ENCODE peak calls at places on chromosome 17, in five cellular contexts. A is MG63; C is effector memory CD4-positive, alpha-beta T cell; Q is neuronal stem cell; L is cardiac muscle cell. F is an unnamed sample.
A peak's percentile ranks its signal among the peaks of the same experiment; 100 is the strongest.

GRCh38 chr17:46922804-46923635 is at the start of gene GOSR2:
- DNase-seq in A (peak; percentile 92), C (peak; percentile 57), Q (peak; percentile 87), L (peak; percentile 92), F (peak; percentile 100)

GRCh38 chr17:48490391-48491026 is 40.3 kb downstream of the HOXB1 start:
- DNase-seq in A (no peak), C (no peak), Q (no peak), L (no peak), F (no peak)

GRCh38 chr17:18321309-18321708 is 6.2 kb downstream of the SMCR8 start:
- DNase-seq in A (no peak), C (no peak), Q (no peak), L (peak; percentile 43), F (no peak)

GRCh38 chr17:2853111-2853721 is 57.0 kb downstream of the RAP1GAP2 start:
- DNase-seq in A (peak; percentile 43), C (no peak), Q (no peak), L (peak; percentile 50), F (peak; percentile 24)

GRCh38 chr17:58005031-58005727 is 1.9 kb downstream of the SRSF1 start:
- DNase-seq in A (peak; percentile 15), C (no peak), Q (no peak), L (no peak), F (no peak)

GRCh38 chr17:41160648-41161047 is at the start of gene KRTAP4-4:
- DNase-seq in A (no peak), C (no peak), Q (no peak), L (no peak), F (no peak)

GRCh38 chr17:61216066-61216465 is 183.6 kb upstream of the TBX2 start:
- DNase-seq in A (no peak), C (no peak), Q (no peak), L (no peak), F (no peak)

GRCh38 chr17:81491193-81491592 is 21.4 kb downstream of the ACTG1 start:
- DNase-seq in A (no peak), C (no peak), Q (no peak), L (no peak), F (peak; percentile 82)

GRCh38 chr17:48970224-48970623 is 1.8 kb upstream of the GIP start:
- DNase-seq in A (no peak), C (no peak), Q (no peak), L (peak; percentile 72), F (no peak)

GRCh38 chr17:41163828-41164227 is 3.3 kb upstream of the KRTAP4-4 start:
- DNase-seq in A (no peak), C (no peak), Q (no peak), L (no peak), F (no peak)

GRCh38 chr17:11293480-11293879 is 52.5 kb downstream of the SHISA6 start:
- DNase-seq in A (no peak), C (no peak), Q (no peak), L (no peak), F (no peak)

GRCh38 chr17:67959510-67959909 is 36.8 kb downstream of the C17orf58 start:
- DNase-seq in A (no peak), C (no peak), Q (no peak), L (no peak), F (no peak)

GRCh38 chr17:8476741-8477140 is 41.1 kb downstream of the NDEL1 start:
- DNase-seq in A (no peak), C (no peak), Q (no peak), L (no peak), F (no peak)

GRCh38 chr17:8480011-8480976 is 44.6 kb downstream of the NDEL1 start:
- DNase-seq in A (no peak), C (no peak), Q (no peak), L (no peak), F (no peak)

GRCh38 chr17:8475820-8476219 is 40.1 kb downstream of the NDEL1 start:
- DNase-seq in A (no peak), C (no peak), Q (no peak), L (no peak), F (no peak)

GRCh38 chr17:8479431-8479947 is 43.8 kb downstream of the NDEL1 start:
- DNase-seq in A (peak; percentile 89), C (no peak), Q (no peak), L (peak; percentile 90), F (no peak)

GRCh38 chr17:8477653-8478441 is 42.2 kb downstream of the NDEL1 start:
- DNase-seq in A (no peak), C (no peak), Q (no peak), L (no peak), F (no peak)
- H3K36me3 ChIP-seq in A (peaks cover 89% of the 10 kb centered on the region), C (peaks cover 42% of the 10 kb centered on the region), Q (peaks cover 76% of the 10 kb centered on the region), L (peaks cover 79% of the 10 kb centered on the region), F (peaks cover 99% of the 10 kb centered on the region)

GRCh38 chr17:78174332-78174869 is 6.0 kb downstream of the SYNGR2 start:
- DNase-seq in A (no peak), C (no peak), Q (no peak), L (no peak), F (no peak)
- H3K36me3 ChIP-seq in A (peaks cover 71% of the 10 kb centered on the region), C (peaks cover 7% of the 10 kb centered on the region), Q (peaks cover 33% of the 10 kb centered on the region), L (peaks cover 6% of the 10 kb centered on the region), F (peaks cover 81% of the 10 kb centered on the region)

DNA sequence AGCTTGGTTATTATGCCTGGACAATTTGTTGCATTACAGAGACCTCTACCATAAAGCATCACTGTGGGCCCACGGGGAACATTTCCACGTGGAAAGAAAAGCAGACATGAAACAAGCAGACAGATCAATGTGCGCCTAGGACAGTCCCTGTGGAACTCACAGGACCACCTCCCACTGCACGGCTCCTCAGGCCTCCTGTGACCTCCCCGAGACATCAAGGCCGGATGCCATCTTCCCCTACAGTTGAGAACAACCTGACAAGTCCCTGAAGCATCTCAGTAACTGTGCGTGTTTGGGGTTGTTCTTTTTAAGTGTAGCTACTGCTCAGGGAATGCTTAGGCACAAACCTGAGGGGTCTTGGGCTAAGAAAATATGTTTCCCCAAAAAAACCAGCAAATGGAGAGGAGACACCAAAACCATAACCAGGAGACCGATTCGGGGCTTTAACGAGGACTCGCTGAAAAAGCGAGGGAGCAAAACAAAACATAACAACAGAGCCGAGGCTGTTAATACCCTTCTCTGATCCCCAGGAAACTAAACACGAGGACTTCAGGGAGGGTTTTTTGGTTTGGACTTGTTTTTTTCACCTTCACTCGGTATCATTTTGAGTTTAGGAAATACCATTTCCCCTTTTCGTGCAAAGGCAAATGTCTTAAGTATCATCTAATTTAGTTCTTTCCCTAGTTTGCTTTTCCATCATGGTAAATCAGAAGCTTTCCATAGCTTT is 87.1 kb downstream of the CYTH1 start:
- DNase-seq in A (no peak), C (no peak), Q (no peak), L (no peak), F (no peak)
- H3K36me3 ChIP-seq in A (no peaks in the 10 kb centered on the region), C (peaks cover 94% of the 10 kb centered on the region), Q (peaks cover 15% of the 10 kb centered on the region), L (peaks cover 16% of the 10 kb centered on the region), F (peaks cover 18% of the 10 kb centered on the region)

DNA sequence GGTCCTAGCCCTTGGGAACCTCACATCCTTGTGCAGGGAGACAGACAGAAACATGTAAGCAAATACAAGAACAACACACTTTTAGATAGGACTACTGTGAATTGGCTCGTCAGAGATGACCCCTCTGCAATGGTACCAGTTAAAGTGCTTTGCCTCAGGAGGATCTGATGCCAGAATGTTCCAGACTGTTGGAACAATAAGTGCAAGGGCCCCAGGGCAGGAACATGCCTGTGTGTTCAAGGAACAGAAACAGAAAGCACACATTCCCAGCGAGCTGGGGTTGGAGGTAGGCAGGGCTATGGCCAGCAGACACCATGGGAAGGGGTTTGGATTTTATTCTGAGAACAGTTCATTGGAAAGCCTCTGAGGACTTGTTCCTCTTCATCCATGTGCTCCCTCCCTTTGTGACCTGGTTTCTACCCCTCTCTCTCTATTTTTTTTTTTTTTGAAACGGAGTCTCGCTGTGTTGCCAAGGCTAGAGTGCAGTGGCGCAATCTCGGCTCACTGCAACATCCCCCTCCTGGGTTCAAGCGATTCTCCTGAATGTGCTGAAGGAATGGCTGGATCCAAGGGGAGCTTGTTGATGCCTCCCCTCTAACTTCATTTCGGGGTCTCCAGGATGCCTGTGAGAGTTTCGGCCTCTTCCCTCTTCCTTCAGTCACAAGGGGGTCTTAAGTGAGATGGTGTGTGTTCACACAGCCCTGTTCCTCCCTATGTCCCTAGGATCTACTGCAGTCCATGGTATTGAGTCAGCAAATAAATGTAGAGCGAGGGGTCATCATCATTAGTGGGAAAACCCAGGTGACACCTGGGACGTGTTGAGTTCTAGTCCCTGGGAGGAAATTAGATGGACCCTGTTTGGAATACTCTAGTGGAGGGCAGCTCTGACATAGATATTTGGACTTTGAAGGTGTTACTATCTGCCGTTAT is 6.4 kb downstream of the STAT5A start:
- DNase-seq in A (no peak), C (no peak), Q (no peak), L (no peak), F (no peak)
- H3K36me3 ChIP-seq in A (no peaks in the 10 kb centered on the region), C (peaks cover 49% of the 10 kb centered on the region), Q (no peaks in the 10 kb centered on the region), L (no peaks in the 10 kb centered on the region), F (no peaks in the 10 kb centered on the region)

DNA sequence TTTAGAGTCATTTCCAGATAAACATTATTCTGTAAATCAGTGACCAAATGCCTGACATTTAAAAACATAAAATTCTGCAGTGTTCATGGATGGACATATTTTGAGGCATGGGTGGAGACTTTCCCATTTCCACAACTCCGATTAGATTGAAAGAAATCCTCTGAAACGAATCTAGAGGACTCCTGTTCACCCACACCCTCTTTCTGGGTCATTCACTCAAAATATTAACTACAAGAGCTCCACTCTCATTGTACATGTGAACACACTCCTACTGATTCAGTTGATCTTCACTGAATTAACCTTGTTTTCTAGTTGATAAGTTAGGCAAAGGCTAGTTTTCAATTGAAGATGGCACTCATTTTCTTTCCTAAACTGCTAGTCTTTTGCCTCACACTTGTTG is 44.1 kb downstream of the GRB7 start:
- DNase-seq in A (no peak), C (no peak), Q (no peak), L (no peak), F (no peak)
- H3K36me3 ChIP-seq in A (no peaks in the 10 kb centered on the region), C (no peaks in the 10 kb centered on the region), Q (no peaks in the 10 kb centered on the region), L (no peaks in the 10 kb centered on the region), F (no peaks in the 10 kb centered on the region)

GRCh38 chr17:17153071-17153470 is 53.1 kb downstream of the PLD6 start:
- DNase-seq in A (no peak), C (no peak), Q (no peak), L (no peak), F (no peak)

GRCh38 chr17:17154981-17155380 is 51.2 kb downstream of the PLD6 start:
- DNase-seq in A (no peak), C (no peak), Q (no peak), L (no peak), F (no peak)

GRCh38 chr17:17154556-17154955 is 51.6 kb downstream of the PLD6 start:
- DNase-seq in A (no peak), C (no peak), Q (no peak), L (no peak), F (peak; percentile 67)

GRCh38 chr17:17152385-17152784 is 53.7 kb downstream of the PLD6 start:
- DNase-seq in A (peak; percentile 68), C (no peak), Q (no peak), L (peak; percentile 15), F (no peak)

GRCh38 chr17:17153709-17154108 is 52.4 kb downstream of the PLD6 start:
- DNase-seq in A (no peak), C (no peak), Q (no peak), L (no peak), F (no peak)
- H3K36me3 ChIP-seq in A (peaks cover 35% of the 10 kb centered on the region), C (peaks cover 45% of the 10 kb centered on the region), Q (peaks cover 42% of the 10 kb centered on the region), L (peaks cover 55% of the 10 kb centered on the region), F (peaks cover 89% of the 10 kb centered on the region)